ENCODE peak calls at places on chromosomes 11 and 22, in four cellular contexts. P, R, K and M are unnamed samples.

GRCh38 chr11:72037554-72038311 is 39.0 kb downstream of the IL18BP start:
- DNase-seq in R (no peak), K (no peak), P (no peak), M (no peak)

GRCh38 chr22:31923166-31923565 is 21.2 kb upstream of the YWHAH start:
- DNase-seq in K (no peak), P (no peak), R (no peak), M (peak; percentile 28)

GRCh38 chr11:73838443-73839122 is 38.1 kb downstream of the COA4 start:
- DNase-seq in P (peak; percentile 72), K (peak; percentile 50), R (no peak), M (peak; percentile 9)

GRCh38 chr11:559712-560304 is 730 bp downstream of the LMNTD2 start:
- DNase-seq in P (no peak), R (no peak), K (no peak), M (peak; percentile 54)

GRCh38 chr11:11390068-11390775 is 37.2 kb upstream of the CSNK2A3 start:
- DNase-seq in K (no peak), P (no peak), R (no peak), M (peak; percentile 15)

GRCh38 chr22:25153961-25154685 is 45.5 kb upstream of the CRYBB3 start:
- DNase-seq in K (no peak), P (peak; percentile 80), R (no peak), M (no peak)

GRCh38 chr11:44573333-44573732 is 7.9 kb downstream of the CD82 start:
- DNase-seq in P (peak; percentile 21), K (peak; percentile 40), R (no peak), M (no peak)

GRCh38 chr22:42280140-42280539 is 9.7 kb upstream of the TCF20 start:
- DNase-seq in K (no peak), P (no peak), R (no peak), M (no peak)

GRCh38 chr22:27984723-27985122 is 65.7 kb upstream of the PITPNB start:
- DNase-seq in R (no peak), P (no peak), K (no peak), M (no peak)

GRCh38 chr11:36793542-36793926 is 195.5 kb upstream of the RAG2 start:
- DNase-seq in K (no peak), R (peak; percentile 17), P (no peak), M (no peak)

DNA sequence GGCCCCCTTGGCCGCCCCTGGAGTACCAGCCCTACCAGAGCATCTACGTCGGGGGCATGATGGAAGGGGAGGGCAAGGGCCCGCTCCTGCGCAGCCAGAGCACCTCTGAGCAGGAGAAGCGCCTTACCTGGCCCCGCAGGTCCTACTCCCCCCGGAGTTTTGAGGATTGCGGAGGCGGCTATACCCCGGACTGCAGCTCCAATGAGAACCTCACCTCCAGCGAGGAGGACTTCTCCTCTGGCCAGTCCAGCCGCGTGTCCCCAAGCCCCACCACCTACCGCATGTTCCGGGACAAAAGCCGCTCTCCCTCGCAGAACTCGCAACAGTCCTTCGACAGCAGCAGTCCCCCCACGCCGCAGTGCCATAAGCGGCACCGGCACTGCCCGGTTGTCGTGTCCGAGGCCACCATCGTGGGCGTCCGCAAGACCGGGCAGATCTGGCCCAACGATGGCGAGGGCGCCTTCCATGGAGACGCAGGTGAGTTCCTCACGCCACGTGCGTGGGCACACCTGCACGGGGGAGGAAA is 1.5 kb downstream of the BCR start:
- DNase-seq in K (no peak), P (no peak), R (no peak), M (no peak)
- H4K91ac ChIP-seq in K (no peak overlapping the region), P (no peak overlapping the region), R (no peak overlapping the region), M (peak overlapping the region; percentile 95)

DNA sequence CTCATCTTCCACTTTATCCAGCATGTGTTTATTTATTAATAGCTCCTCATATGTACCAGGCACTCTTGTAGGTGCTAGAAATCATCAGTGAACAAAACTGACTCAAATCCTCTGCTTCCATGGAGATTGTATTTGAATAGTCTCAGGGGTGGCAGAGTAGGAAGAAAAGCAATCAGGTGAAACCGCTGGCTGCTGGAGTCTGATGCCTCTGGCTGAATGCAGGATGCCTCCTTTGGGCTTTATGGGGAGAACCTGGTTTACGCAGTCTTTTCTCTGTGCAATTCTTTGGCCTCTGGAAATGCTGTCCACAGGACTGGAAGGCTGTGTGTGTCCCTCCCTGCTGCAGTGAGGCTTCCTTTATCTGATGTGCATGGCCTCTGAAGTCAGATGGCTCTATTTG is 12.8 kb upstream of the OSBP2 start:
- DNase-seq in K (no peak), P (no peak), R (no peak), M (no peak)
- H3K4ac ChIP-seq in K (no peak overlapping the region), P (no peak overlapping the region), R (no peak overlapping the region), M (no peak overlapping the region)

DNA sequence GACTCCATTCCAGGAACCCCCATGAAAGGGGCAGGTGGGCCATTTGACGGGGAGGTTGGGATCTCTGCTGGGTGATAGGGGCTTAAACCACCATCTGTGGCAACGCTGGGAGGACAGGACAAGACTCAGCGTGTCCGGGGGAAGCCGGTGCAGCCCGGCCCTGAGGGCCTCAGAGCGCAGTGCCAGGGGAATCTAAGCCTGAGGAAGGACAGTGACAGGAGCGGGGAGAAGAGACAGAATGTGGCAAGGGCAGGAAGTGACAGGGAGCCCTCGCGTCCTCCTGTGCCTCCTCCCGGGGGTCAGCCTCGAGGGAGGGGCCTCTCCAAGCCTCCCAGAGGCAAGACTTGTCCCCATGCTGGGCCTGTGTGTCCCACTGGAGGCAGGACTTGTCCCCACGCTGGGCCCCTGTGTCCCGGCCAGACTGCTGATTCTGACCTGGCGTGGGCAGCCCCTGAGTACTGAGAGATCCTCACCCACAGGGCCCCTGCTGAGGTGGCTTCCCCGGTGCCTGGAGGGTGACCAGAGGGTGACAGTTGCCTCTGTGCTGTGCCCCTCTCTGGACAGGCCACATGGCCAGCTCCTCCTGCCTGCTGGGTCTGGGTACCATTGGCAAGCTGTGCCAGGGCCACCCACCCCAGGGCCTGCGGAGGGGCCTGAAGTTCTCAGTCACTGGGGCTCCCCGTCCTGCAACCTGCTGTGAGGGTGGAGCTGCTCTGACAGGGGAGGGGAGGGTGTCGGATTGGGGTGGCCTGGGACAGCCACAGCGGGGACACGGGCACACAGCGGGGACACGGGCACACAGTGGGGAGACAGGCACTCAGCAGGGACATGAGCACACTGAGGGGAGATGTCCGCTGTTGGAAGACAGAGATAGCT is 676.2 kb downstream of the BRD1 start:
- DNase-seq in K (no peak), R (no peak), P (no peak), M (no peak)
- H4K91ac ChIP-seq in K (no peak overlapping the region), R (peak overlapping the region; percentile 28), P (no peak overlapping the region), M (no peak overlapping the region)

GRCh38 chr22:37848587-37849088 is 581 bp upstream of the EIF3L start:
- DNase-seq in P (peak; percentile 39), R (no peak), K (peak; percentile 16), M (peak; percentile 42)
- H3K4ac ChIP-seq in P (no peak overlapping the region), R (no peak overlapping the region), K (peak overlapping the region; percentile 74), M (no peak overlapping the region)

GRCh38 chr22:44157916-44158618 is 22.7 kb upstream of the PARVG start:
- DNase-seq in R (no peak), K (no peak), P (no peak), M (no peak)

GRCh38 chr22:44159230-44159629 is 21.5 kb upstream of the PARVG start:
- DNase-seq in P (no peak), R (no peak), K (no peak), M (no peak)

GRCh38 chr22:44159811-44160210 is 20.9 kb upstream of the PARVG start:
- DNase-seq in P (no peak), R (no peak), K (no peak), M (no peak)

GRCh38 chr22:44160416-44160815 is 20.3 kb upstream of the PARVG start:
- DNase-seq in K (no peak), P (no peak), R (no peak), M (no peak)

DNA sequence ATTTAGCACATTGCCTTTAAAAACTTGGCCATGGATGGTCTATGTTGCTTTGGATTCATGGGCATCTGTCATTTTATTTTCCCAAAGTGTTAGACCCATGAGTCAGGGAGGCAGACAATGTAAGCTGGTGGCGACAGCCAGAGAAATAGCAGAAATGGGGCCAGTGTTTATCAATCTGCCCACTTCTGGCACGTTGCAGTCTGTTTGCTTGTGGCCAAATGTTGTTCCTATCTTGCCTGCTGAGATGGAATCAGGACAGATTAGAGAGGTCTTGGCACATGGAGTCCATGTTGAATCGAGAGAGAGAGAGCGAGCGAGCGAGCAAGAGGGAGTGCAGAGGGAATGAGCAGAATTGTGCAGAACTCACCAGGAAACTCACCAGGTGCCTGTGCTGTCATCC is 22.0 kb upstream of the PARVG start:
- DNase-seq in R (no peak), K (no peak), P (no peak), M (no peak)
- H4K91ac ChIP-seq in R (no peak overlapping the region), K (no peak overlapping the region), P (no peak overlapping the region), M (no peak overlapping the region)